ENCODE peak calls at places on chromosomes 13 and 19, in nine cellular contexts. U is AG10803; M is esophagus squamous epithelium; V is dorsolateral prefrontal cortex; A is ascending aorta; R is CD4-positive, alpha-beta T cell; L is neural crest cell; W is Peyer's patch; J is heart right ventricle. D is an unnamed sample.

GRCh38 chr13:48231080-48231479 is 1.9 kb upstream of the ITM2B start:
- DNase-seq in M (no peak), R (no peak), U (no peak), L (no peak), A (no peak), V (no peak), J (no peak), W (no peak), D (no peak)

GRCh38 chr13:39603424-39603947 is 493 bp upstream of the LHFPL6 start:
- DNase-seq in U (peak), L (peak), J (no peak), R (no peak), W (no peak), V (peak), A (no peak), M (no peak), D (no peak)

GRCh38 chr13:63409791-63410351 is 1994.2 kb upstream of the PCDH20 start:
- DNase-seq in J (no peak), V (no peak), M (no peak), W (no peak), A (no peak), L (no peak), R (no peak), U (peak), D (no peak)

GRCh38 chr13:21365574-21365973 is 93.5 kb downstream of the ZDHHC20 start:
- DNase-seq in R (no peak), J (no peak), V (no peak), U (no peak), W (no peak), A (no peak), M (no peak), L (no peak), D (no peak)

GRCh38 chr13:29771247-29771646 is 79.2 kb downstream of the UBL3 start:
- DNase-seq in W (no peak), V (no peak), U (peak), M (no peak), R (no peak), L (no peak), J (no peak), A (no peak), D (no peak)

GRCh38 chr19:32041681-32042292 is 303.6 kb upstream of the ZNF507 start:
- DNase-seq in A (no peak), W (no peak), R (no peak), M (no peak), U (peak), L (peak), V (peak), J (peak), D (peak)

GRCh38 chr19:35585844-35586243 is at the start of gene PMIS2:
- DNase-seq in L (no peak), A (no peak), M (no peak), V (no peak), U (no peak), R (no peak), W (no peak), J (no peak), D (no peak)

GRCh38 chr19:2529473-2529918 is 53.6 kb downstream of the GADD45B start:
- DNase-seq in U (peak), A (no peak), M (no peak), J (no peak), L (no peak), R (no peak), V (no peak), W (no peak), D (no peak)

GRCh38 chr19:56712609-56713008 is 41.1 kb upstream of the ZNF835 start:
- DNase-seq in R (no peak), L (no peak), M (no peak), A (no peak), V (peak), W (no peak), U (no peak), J (no peak), D (no peak)

GRCh38 chr19:57362419-57362818 is 932 bp upstream of the TRAPPC2B start:
- DNase-seq in U (no peak), M (no peak), V (no peak), R (no peak), A (no peak), L (no peak), W (no peak), J (no peak), D (no peak)

GRCh38 chr13:44976949-44977583 is 12.2 kb downstream of the NUFIP1 start:
- DNase-seq in A (no peak), J (no peak), V (no peak), M (no peak), U (no peak), W (no peak), L (no peak), R (no peak), D (no peak)

GRCh38 chr13:94329754-94330551 is 149.5 kb downstream of the DCT start:
- DNase-seq in U (peak), J (no peak), V (no peak), A (peak), R (no peak), L (no peak), W (no peak), M (no peak), D (no peak)

GRCh38 chr19:33290956-33291622 is 11.2 kb downstream of the CEBPA start:
- DNase-seq in M (no peak), W (no peak), R (no peak), L (no peak), A (no peak), U (no peak), V (no peak), J (no peak), D (no peak)

GRCh38 chr19:6774821-6775707 is 2.6 kb downstream of the VAV1 start:
- DNase-seq in W (no peak), J (no peak), A (no peak), R (no peak), U (peak), V (no peak), L (no peak), M (no peak), D (no peak)

GRCh38 chr13:94362411-94362909 is 117.0 kb downstream of the DCT start:
- DNase-seq in L (peak), A (peak), R (peak), W (peak), M (peak), U (peak), J (no peak), V (peak), D (peak)

GRCh38 chr13:77056886-77057285 is 29.9 kb upstream of the FBXL3 start:
- DNase-seq in W (no peak), A (no peak), L (no peak), U (no peak), M (no peak), J (no peak), R (no peak), V (no peak), D (no peak)

GRCh38 chr13:114143806-114144605 is 11.6 kb upstream of the RASA3 start:
- DNase-seq in W (peak), U (no peak), R (peak), L (no peak), V (no peak), M (no peak), A (no peak), J (no peak), D (no peak)

GRCh38 chr19:1675633-1676350 is 23.4 kb upstream of the TCF3 start:
- DNase-seq in U (no peak), J (no peak), A (no peak), V (no peak), M (no peak), W (no peak), L (no peak), R (no peak), D (peak)

GRCh38 chr19:54388001-54388802 is 23.5 kb upstream of the LAIR1 start:
- DNase-seq in L (no peak), U (no peak), J (no peak), A (no peak), M (no peak), R (peak), V (no peak), W (peak), D (no peak)

GRCh38 chr13:99922631-99923404 is 48.7 kb downstream of the ZIC5 start:
- DNase-seq in V (peak), W (no peak), R (no peak), M (no peak), L (no peak), A (no peak), U (no peak), J (no peak), D (no peak)

DNA sequence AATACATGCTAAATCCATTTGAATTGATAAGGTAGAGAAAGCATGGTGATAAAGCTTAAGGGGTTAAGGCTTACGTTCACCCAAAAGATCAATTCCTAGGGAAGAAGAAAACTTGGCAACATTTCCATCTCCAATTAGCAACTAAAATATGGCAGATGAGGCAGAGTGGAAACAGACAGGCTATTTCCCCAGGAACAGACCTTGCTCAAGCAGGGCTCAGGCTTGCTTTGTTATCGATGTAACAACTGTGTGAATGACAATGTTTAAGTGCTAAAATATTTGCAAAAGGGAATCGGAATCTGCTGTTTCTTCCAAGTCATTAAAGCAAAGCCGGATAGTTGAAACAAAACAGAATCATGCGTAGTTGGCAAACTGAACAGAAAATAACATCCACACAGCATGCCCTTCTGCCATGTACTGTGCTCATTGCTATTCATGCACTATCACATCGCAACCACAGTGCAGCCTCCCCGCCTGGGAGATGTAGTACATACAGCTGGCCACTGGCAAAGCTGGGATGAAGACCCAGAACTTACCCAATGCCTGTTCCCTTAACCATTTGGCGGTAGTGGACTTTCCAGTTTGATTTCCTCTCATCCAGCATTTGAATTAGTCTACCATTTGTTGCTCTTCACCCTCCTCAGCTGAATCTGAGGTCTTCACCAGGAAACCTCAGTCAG is 799.1 kb downstream of the DIAPH3 start:
- DNase-seq in A (no peak), V (no peak), L (no peak), J (no peak), W (no peak), M (no peak), R (no peak), U (no peak), D (no peak)
- TF ChIP-seq CTCF in A (no peak), V (no peak), L (no peak), J (no peak), W (no peak), M (peak), R (no peak), U (no peak), D (peak)

GRCh38 chr13:34143637-34144036 is 325.7 kb downstream of the RFC3 start:
- DNase-seq in W (no peak), M (no peak), J (no peak), V (no peak), R (no peak), A (no peak), L (no peak), U (no peak), D (no peak)
- TF ChIP-seq CTCF in W (no peak), M (no peak), J (no peak), V (no peak), R (no peak), A (no peak), L (no peak), U (no peak), D (no peak)

GRCh38 chr19:46435009-46435408 is 6.3 kb upstream of the PNMA8C start:
- DNase-seq in J (no peak), L (no peak), R (no peak), W (no peak), A (no peak), M (no peak), U (no peak), V (no peak), D (no peak)

GRCh38 chr19:46428278-46429141 is at the start of gene PNMA8C:
- DNase-seq in U (peak), V (peak), L (peak), R (peak), W (peak), M (no peak), A (peak), J (peak), D (peak)

GRCh38 chr19:46427518-46427917 is 1.2 kb downstream of the PNMA8C start:
- DNase-seq in U (no peak), L (no peak), R (no peak), W (no peak), J (no peak), M (no peak), A (no peak), V (no peak), D (no peak)

GRCh38 chr19:46429999-46430398 is 1.3 kb upstream of the PNMA8C start:
- DNase-seq in J (no peak), V (no peak), R (no peak), A (no peak), U (no peak), L (no peak), W (no peak), M (no peak), D (no peak)

DNA sequence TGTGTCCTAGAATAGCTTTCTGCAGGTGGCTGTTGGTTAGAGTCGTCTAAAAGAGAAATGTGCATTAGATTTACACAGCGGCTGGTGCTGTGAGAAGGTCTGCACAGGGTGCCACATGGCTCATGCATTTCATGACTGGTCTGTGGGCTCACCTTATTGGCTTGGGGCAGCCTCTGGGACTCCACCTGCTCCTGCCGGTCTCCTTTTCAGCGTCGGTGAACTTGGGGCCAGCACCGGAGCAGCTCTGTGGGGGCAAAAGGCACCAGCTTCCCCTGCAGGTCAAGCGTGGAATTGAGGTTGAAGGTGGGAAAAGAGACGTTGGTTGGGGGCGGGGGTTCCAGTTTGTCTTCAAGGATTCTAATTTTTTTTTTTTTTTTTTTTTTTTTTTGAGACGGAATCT is 3.1 kb upstream of the PNMA8C start:
- DNase-seq in M (no peak), U (no peak), J (no peak), R (no peak), V (no peak), A (no peak), W (no peak), L (no peak), D (no peak)
- TF ChIP-seq CTCF in M (no peak), U (peak), J (no peak), R (no peak), V (no peak), A (no peak), W (no peak), L (peak), D (peak)

GRCh38 chr19:40521276-40521675 is 54.5 kb downstream of the SPTBN4 start:
- DNase-seq in L (no peak), A (no peak), V (no peak), U (peak), R (no peak), J (no peak), W (no peak), M (no peak), D (no peak)
- TF ChIP-seq CTCF in L (no peak), A (no peak), V (no peak), U (peak), R (no peak), J (peak), W (no peak), M (peak), D (peak)

DNA sequence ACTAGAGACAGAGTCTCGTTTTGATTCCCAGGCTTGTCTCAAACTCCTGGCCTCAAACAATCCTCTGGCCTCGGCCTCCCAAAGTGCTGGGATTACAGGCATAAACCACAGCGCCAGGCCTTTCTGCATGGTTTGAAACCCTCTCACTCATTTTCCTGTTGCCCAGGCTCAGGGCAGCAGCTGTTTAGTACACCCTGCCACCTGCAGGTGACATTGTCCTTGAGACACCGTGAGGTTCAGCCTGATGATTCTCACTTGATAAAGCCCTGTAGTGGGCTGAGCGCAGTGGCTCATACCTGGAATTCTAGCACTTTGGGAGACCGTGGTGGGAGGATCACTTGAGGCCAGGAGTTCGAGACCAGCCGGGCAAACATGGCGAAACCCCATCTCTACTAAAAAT is 12.5 kb downstream of the IL12RB1 start:
- DNase-seq in V (no peak), M (no peak), L (no peak), U (no peak), W (no peak), R (no peak), A (no peak), J (no peak), D (no peak)
- TF ChIP-seq CTCF in V (no peak), M (no peak), L (no peak), U (no peak), W (no peak), R (no peak), A (no peak), J (no peak), D (peak)

DNA sequence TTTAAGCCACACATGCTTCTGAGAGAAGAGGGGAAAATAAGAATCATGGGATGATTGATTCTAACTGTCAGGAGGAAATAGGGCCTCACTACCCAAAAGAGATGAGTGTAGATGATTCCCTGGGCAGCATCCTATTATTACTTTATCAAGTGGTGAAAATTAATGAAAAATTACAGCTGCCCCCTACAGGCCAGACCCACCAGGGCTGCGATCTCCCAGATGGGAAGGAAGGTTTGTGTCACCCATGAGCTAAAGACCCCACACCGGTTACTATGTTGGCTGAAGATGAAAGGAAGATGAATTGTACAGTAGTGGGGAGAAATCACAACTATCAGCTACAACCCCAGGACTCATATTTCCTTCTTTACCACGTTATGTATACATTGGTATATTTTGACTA is 49.5 kb downstream of the RFC3 start:
- DNase-seq in R (no peak), W (no peak), U (no peak), M (no peak), J (no peak), V (no peak), A (no peak), L (no peak), D (no peak)
- TF ChIP-seq CTCF in R (no peak), W (no peak), U (no peak), M (no peak), J (no peak), V (no peak), A (no peak), L (no peak), D (no peak)

GRCh38 chr19:15368051-15368632 is 11.4 kb downstream of the AKAP8 start:
- DNase-seq in J (no peak), M (no peak), R (no peak), U (no peak), W (no peak), L (no peak), A (no peak), V (no peak), D (no peak)
- TF ChIP-seq CTCF in J (no peak), M (no peak), R (no peak), U (no peak), W (no peak), L (no peak), A (no peak), V (no peak), D (no peak)

D was measured in progenitor cell of endocrine pancreas.